ENCODE peak calls at places on chromosomes 2 and 18, in five cellular contexts. One of them, this sample, is unnamed. For H3K4me1, the result is how much of the 10 kb centered on the place peaks cover.

GRCh38 chr2:6384341-6384740 is 481.4 kb downstream of the CMPK2 start:
- DNase-seq in kidney: no peak
- DNase-seq in SK-N-SH: no peak
- DNase-seq in left lung: no peak
- DNase-seq in pancreas: no peak
- DNase-seq in this sample: no peak

GRCh38 chr2:150134223-150134858 is 353.1 kb downstream of the RND3 start:
- DNase-seq in SK-N-SH: no peak
- DNase-seq in pancreas: no peak
- DNase-seq in left lung: no peak
- DNase-seq in kidney: no peak
- DNase-seq in this sample: no peak

GRCh38 chr2:229921101-229921891 is 513 bp downstream of the TRIP12 start:
- DNase-seq in pancreas: peak
- DNase-seq in SK-N-SH: peak
- DNase-seq in left lung: peak
- DNase-seq in kidney: peak
- DNase-seq in this sample: peak

GRCh38 chr2:105861198-105861597 is 116.5 kb downstream of the NCK2 start:
- DNase-seq in kidney: no peak
- DNase-seq in SK-N-SH: no peak
- DNase-seq in pancreas: no peak
- DNase-seq in left lung: no peak
- DNase-seq in this sample: no peak

GRCh38 chr2:160837416-160837815 is 322.8 kb upstream of the TANK start:
- DNase-seq in SK-N-SH: no peak
- DNase-seq in left lung: no peak
- DNase-seq in pancreas: no peak
- DNase-seq in kidney: no peak
- DNase-seq in this sample: no peak

GRCh38 chr2:120971866-120972265 is 236.2 kb downstream of the GLI2 start:
- DNase-seq in left lung: peak
- DNase-seq in kidney: no peak
- DNase-seq in SK-N-SH: no peak
- DNase-seq in pancreas: peak
- DNase-seq in this sample: no peak

GRCh38 chr2:48146552-48146951 is 240.3 kb upstream of the FBXO11 start:
- DNase-seq in SK-N-SH: no peak
- DNase-seq in left lung: no peak
- DNase-seq in kidney: no peak
- DNase-seq in pancreas: no peak
- DNase-seq in this sample: no peak

GRCh38 chr2:229346801-229347540 is 75.9 kb upstream of the PID1 start:
- DNase-seq in left lung: no peak
- DNase-seq in pancreas: no peak
- DNase-seq in kidney: no peak
- DNase-seq in SK-N-SH: no peak
- DNase-seq in this sample: no peak

GRCh38 chr18:57664600-57665165 is 43.0 kb upstream of the NARS1 start:
- DNase-seq in kidney: no peak
- DNase-seq in left lung: no peak
- DNase-seq in pancreas: no peak
- DNase-seq in SK-N-SH: no peak
- DNase-seq in this sample: no peak

GRCh38 chr2:209472386-209472832 is 48.6 kb downstream of the MAP2 start:
- DNase-seq in left lung: no peak
- DNase-seq in SK-N-SH: no peak
- DNase-seq in pancreas: no peak
- DNase-seq in kidney: no peak
- DNase-seq in this sample: no peak

GRCh38 chr2:201969938-201970785 is 63.5 kb upstream of the FZD7 start:
- DNase-seq in kidney: peak
- DNase-seq in SK-N-SH: no peak
- DNase-seq in left lung: no peak
- DNase-seq in pancreas: no peak
- DNase-seq in this sample: no peak

GRCh38 chr2:36489296-36489695 is 108.7 kb downstream of the FEZ2 start:
- DNase-seq in left lung: no peak
- DNase-seq in pancreas: no peak
- DNase-seq in SK-N-SH: no peak
- DNase-seq in kidney: no peak
- DNase-seq in this sample: no peak

GRCh38 chr18:66724664-66725356 is 120.9 kb upstream of the CDH19 start:
- DNase-seq in SK-N-SH: no peak
- DNase-seq in pancreas: no peak
- DNase-seq in kidney: no peak
- DNase-seq in left lung: no peak
- DNase-seq in this sample: no peak

GRCh38 chr2:237524631-237525030 is 37.6 kb downstream of the MLPH start:
- DNase-seq in pancreas: no peak
- DNase-seq in left lung: no peak
- DNase-seq in SK-N-SH: peak
- DNase-seq in kidney: no peak
- DNase-seq in this sample: no peak

GRCh38 chr2:208279236-208279635 is 13.2 kb downstream of the PIKFYVE start:
- DNase-seq in kidney: no peak
- DNase-seq in pancreas: no peak
- DNase-seq in left lung: no peak
- DNase-seq in SK-N-SH: no peak
- DNase-seq in this sample: no peak

GRCh38 chr18:36176739-36177138 is 10.6 kb upstream of the MOCOS start:
- DNase-seq in left lung: no peak
- DNase-seq in kidney: no peak
- DNase-seq in SK-N-SH: no peak
- DNase-seq in pancreas: no peak
- DNase-seq in this sample: no peak

GRCh38 chr2:169709970-169710369 is 15.7 kb downstream of the PHOSPHO2 start:
- DNase-seq in SK-N-SH: no peak
- DNase-seq in kidney: no peak
- DNase-seq in left lung: no peak
- DNase-seq in pancreas: no peak
- DNase-seq in this sample: peak

GRCh38 chr18:61569176-61569892 is 236.1 kb downstream of the CDH20 start:
- DNase-seq in left lung: no peak
- DNase-seq in kidney: no peak
- DNase-seq in pancreas: no peak
- DNase-seq in SK-N-SH: no peak
- DNase-seq in this sample: no peak

GRCh38 chr18:11955299-11956029 is 25.8 kb upstream of the IMPA2 start:
- DNase-seq in kidney: no peak
- DNase-seq in pancreas: no peak
- DNase-seq in SK-N-SH: no peak
- DNase-seq in left lung: peak
- DNase-seq in this sample: no peak

GRCh38 chr18:48153641-48154481 is 223.4 kb upstream of the SMAD2 start:
- DNase-seq in kidney: no peak
- DNase-seq in SK-N-SH: no peak
- DNase-seq in pancreas: no peak
- DNase-seq in left lung: no peak
- DNase-seq in this sample: no peak

GRCh38 chr18:14914771-14915170 is 166.8 kb downstream of the ANKRD30B start:
- DNase-seq in SK-N-SH: no peak
- DNase-seq in left lung: no peak
- DNase-seq in pancreas: no peak
- DNase-seq in kidney: no peak
- DNase-seq in this sample: no peak

GRCh38 chr2:39228413-39229209 is 15.2 kb downstream of the CDKL4 start:
- DNase-seq in SK-N-SH: no peak
- DNase-seq in pancreas: no peak
- DNase-seq in left lung: no peak
- DNase-seq in kidney: no peak
- DNase-seq in this sample: peak
- TF ChIP-seq CTCF in SK-N-SH: no peak
- TF ChIP-seq CTCF in pancreas: no peak
- TF ChIP-seq CTCF in left lung: no peak
- TF ChIP-seq CTCF in kidney: no peak
- TF ChIP-seq CTCF in this sample: no peak

GRCh38 chr2:101734511-101735165 is 37.1 kb downstream of the MAP4K4 start:
- DNase-seq in kidney: no peak
- DNase-seq in left lung: no peak
- DNase-seq in pancreas: no peak
- DNase-seq in SK-N-SH: no peak
- DNase-seq in this sample: no peak

GRCh38 chr2:101733257-101733993 is 35.9 kb downstream of the MAP4K4 start:
- DNase-seq in left lung: no peak
- DNase-seq in SK-N-SH: no peak
- DNase-seq in pancreas: no peak
- DNase-seq in kidney: no peak
- DNase-seq in this sample: no peak

GRCh38 chr2:101731221-101732054 is 33.9 kb downstream of the MAP4K4 start:
- DNase-seq in SK-N-SH: no peak
- DNase-seq in kidney: no peak
- DNase-seq in left lung: no peak
- DNase-seq in pancreas: no peak
- DNase-seq in this sample: no peak

GRCh38 chr2:101732199-101732598 is 34.7 kb downstream of the MAP4K4 start:
- DNase-seq in kidney: no peak
- DNase-seq in left lung: no peak
- DNase-seq in pancreas: no peak
- DNase-seq in SK-N-SH: no peak
- DNase-seq in this sample: no peak

GRCh38 chr2:101732773-101733256 is 35.3 kb downstream of the MAP4K4 start:
- DNase-seq in kidney: no peak
- DNase-seq in pancreas: no peak
- DNase-seq in left lung: no peak
- DNase-seq in SK-N-SH: no peak
- DNase-seq in this sample: no peak
- H3K4me1 ChIP-seq in kidney: under half
- H3K4me1 ChIP-seq in pancreas: under half
- H3K4me1 ChIP-seq in left lung: under half
- H3K4me1 ChIP-seq in SK-N-SH: under half
- H3K4me1 ChIP-seq in this sample: under half

DNA sequence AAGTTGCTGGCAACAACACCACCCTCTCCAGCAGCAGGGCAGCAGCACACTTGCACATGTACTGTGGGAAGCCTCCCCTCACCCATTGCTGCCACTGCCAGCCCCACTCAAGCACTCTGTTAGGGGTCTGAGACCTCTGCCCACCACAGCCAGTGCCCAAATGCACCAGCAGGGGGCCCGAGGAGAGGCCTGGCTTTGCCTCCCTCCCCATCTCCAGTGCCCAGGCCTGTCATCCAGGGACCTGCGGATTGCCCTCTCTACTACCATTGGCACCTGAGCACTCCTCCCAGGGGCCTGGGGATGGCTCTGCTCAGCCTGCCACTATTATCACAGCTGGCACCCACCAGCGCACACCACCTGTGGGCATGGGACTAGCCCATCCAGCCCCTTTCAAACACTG is 175.7 kb downstream of the PMAIP1 start:
- DNase-seq in pancreas: peak
- DNase-seq in SK-N-SH: no peak
- DNase-seq in kidney: peak
- DNase-seq in left lung: peak
- DNase-seq in this sample: no peak
- TF ChIP-seq CTCF in pancreas: no peak
- TF ChIP-seq CTCF in SK-N-SH: no peak
- TF ChIP-seq CTCF in kidney: no peak
- TF ChIP-seq CTCF in left lung: no peak
- TF ChIP-seq CTCF in this sample: no peak

DNA sequence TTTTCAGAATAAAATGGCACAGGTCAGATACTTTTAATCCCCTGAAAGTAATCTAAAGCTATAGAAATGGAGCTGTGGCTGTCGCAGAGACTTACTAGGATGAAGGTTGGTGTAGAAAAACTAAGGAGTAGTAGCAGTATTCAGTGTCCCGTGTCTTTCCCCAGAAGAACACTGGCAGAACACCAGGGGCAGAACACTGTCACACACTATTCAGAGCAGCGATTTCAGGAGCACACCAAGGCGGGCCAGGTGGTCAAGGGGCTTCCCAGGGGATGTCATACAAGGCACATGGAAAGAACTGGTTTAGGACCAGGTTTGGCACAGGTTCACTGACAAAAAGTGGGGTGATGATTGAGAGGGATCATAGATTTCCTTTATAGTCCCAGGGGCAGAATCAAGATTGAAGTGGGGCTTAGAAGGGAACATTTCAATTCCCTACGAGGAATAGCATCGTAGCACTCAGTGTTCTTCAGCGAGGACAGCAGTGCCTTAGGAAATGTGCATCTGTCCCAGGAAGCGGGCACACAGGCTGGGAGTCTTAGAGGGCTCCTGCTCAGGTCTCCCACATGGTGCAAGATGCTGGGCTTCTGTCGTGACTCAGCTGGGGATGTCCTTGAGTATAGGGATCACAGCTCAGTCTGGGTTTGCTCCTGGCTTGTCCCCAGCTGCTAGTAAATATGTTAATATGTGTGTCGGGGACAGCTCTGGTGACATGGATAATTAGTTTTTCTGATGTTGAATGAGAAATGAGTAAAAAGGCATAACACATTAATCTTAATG is 22.6 kb downstream of the BCL2L11 start:
- DNase-seq in pancreas: no peak
- DNase-seq in left lung: no peak
- DNase-seq in kidney: no peak
- DNase-seq in SK-N-SH: no peak
- DNase-seq in this sample: no peak
- H3K4me1 ChIP-seq in pancreas: under half
- H3K4me1 ChIP-seq in left lung: under half
- H3K4me1 ChIP-seq in kidney: under half
- H3K4me1 ChIP-seq in SK-N-SH: under half
- H3K4me1 ChIP-seq in this sample: under half

DNA sequence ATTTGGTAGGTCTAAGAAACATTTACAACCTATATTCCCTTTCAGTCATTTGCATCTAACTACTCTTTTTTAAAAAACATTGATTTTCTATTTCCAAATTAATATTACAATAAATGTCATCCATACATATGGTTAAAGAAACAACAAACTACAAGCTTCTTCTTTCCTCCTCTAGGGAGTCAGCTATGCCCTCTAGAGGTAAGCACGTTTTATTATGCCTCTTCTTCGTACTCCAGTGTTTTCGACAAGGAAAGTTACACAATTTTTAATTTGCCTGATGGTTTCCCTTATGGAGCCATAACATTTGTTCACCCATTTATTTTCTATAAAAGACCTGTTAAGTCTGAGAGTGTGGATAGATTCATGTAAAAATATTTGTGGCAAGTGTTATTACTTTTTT is 183.4 kb upstream of the CDH7 start:
- DNase-seq in left lung: no peak
- DNase-seq in SK-N-SH: peak
- DNase-seq in pancreas: no peak
- DNase-seq in kidney: no peak
- DNase-seq in this sample: no peak
- TF ChIP-seq CTCF in left lung: no peak
- TF ChIP-seq CTCF in SK-N-SH: peak
- TF ChIP-seq CTCF in pancreas: no peak
- TF ChIP-seq CTCF in kidney: no peak
- TF ChIP-seq CTCF in this sample: no peak

DNA sequence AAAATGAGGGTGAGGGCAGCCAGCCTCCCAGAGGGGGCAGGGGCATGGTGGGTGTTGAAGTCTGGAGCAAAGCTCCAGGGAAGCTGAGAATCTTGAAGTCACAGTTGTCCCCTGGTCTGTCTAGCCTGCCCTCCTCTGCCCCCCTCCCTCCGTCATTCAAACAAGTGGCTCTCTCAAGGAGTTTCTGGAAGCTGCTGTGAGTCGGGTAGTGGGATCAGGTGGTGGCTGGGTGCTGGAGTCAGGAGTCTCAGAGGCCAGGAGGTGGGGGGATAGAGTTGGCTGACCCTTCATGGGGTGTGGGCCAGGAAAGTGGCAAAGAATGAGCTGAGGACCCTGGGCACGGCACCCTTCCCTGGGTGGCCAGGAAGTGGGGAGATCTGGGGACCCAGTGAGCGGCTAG is 495 bp upstream of the ASIC4 start:
- DNase-seq in pancreas: no peak
- DNase-seq in SK-N-SH: no peak
- DNase-seq in left lung: no peak
- DNase-seq in kidney: no peak
- DNase-seq in this sample: no peak
- H3K4me1 ChIP-seq in pancreas: under half
- H3K4me1 ChIP-seq in SK-N-SH: under half
- H3K4me1 ChIP-seq in left lung: under half
- H3K4me1 ChIP-seq in kidney: under half
- H3K4me1 ChIP-seq in this sample: under half